ENCODE peak calls at places on chromosomes 16 and 17, in nine cellular contexts. S is activated gamma-delta T cell treated with anti-CD3 and anti-CD28 coated beads, Interleukin-2, amount 50 U/mL, for 16 hours; P is GM12865; U is stimulated activated CD8-positive, alpha-beta memory T cell treated with anti-CD3 and anti-CD28 coated beads, Interleukin-7, amount 100 ng/mL, for 1 hour; A is psoas muscle; V is activated CD4-positive, CD25-positive, alpha-beta regulatory T cell; E is PC-3; F is CD8-positive, alpha-beta T cell; N is cardiac fibroblast. G is an unnamed sample.

GRCh38 chr16:48811478-48811877 is 201.5 kb upstream of the N4BP1 start:
- DNase-seq in S (no peak), P (no peak), U (no peak), A (no peak), V (no peak), E (no peak), F (no peak), N (no peak), G (no peak)

GRCh38 chr17:19304209-19304608 is 58.3 kb downstream of the B9D1 start:
- DNase-seq in S (no peak), P (peak), U (no peak), A (peak), V (no peak), E (peak), F (no peak), N (peak), G (no peak)

GRCh38 chr17:44907696-44908470 is 7.4 kb downstream of the GFAP start:
- DNase-seq in S (no peak), P (no peak), U (no peak), A (no peak), V (no peak), E (no peak), F (no peak), N (no peak), G (no peak)

GRCh38 chr17:51118330-51119195 is 2.1 kb downstream of the SPAG9 start:
- DNase-seq in S (no peak), P (peak), U (no peak), A (peak), V (no peak), E (peak), F (no peak), N (no peak), G (no peak)

GRCh38 chr16:2471016-2471652 is at the start of gene NTN3:
- DNase-seq in S (no peak), P (no peak), U (no peak), A (no peak), V (no peak), E (peak), F (no peak), N (no peak), G (no peak)

GRCh38 chr16:49557070-49557446 is 183.5 kb downstream of the C16orf78 start:
- DNase-seq in S (no peak), P (no peak), U (no peak), A (no peak), V (no peak), E (no peak), F (no peak), N (no peak), G (no peak)

GRCh38 chr17:888998-889401 is 90.6 kb downstream of the NXN start:
- DNase-seq in S (no peak), P (peak), U (no peak), A (no peak), V (no peak), E (no peak), F (no peak), N (no peak), G (no peak)

GRCh38 chr16:10883004-10883403 is 6.0 kb downstream of the CIITA start:
- DNase-seq in S (no peak), P (no peak), U (no peak), A (no peak), V (no peak), E (peak), F (no peak), N (no peak), G (no peak)

GRCh38 chr17:38982858-38983746 is 15.9 kb upstream of the FBXO47 start:
- DNase-seq in S (peak), P (peak), U (no peak), A (no peak), V (no peak), E (peak), F (peak), N (peak), G (peak)

GRCh38 chr17:32445976-32446375 is 1.7 kb downstream of the PSMD11 start:
- DNase-seq in S (no peak), P (peak), U (no peak), A (no peak), V (no peak), E (peak), F (no peak), N (peak), G (no peak)

GRCh38 chr17:50686494-50687199 is 21.1 kb downstream of the ANKRD40 start:
- DNase-seq in S (no peak), P (no peak), U (no peak), A (peak), V (no peak), E (peak), F (no peak), N (peak), G (no peak)

GRCh38 chr16:4694664-4695451 is 1.5 kb downstream of the NUDT16L1 start:
- DNase-seq in S (no peak), P (no peak), U (no peak), A (peak), V (no peak), E (no peak), F (no peak), N (no peak), G (no peak)

GRCh38 chr16:83720213-83720612 is 87.6 kb upstream of the HSBP1 start:
- DNase-seq in S (no peak), P (no peak), U (no peak), A (no peak), V (no peak), E (no peak), F (no peak), N (no peak), G (no peak)

GRCh38 chr16:477758-478157 is 49.8 kb upstream of the CAPN15 start:
- DNase-seq in S (no peak), P (peak), U (no peak), A (peak), V (no peak), E (peak), F (no peak), N (no peak), G (no peak)

GRCh38 chr16:57873218-57873617 is 70.9 kb upstream of the KIFC3 start:
- DNase-seq in S (no peak), P (no peak), U (no peak), A (no peak), V (no peak), E (no peak), F (no peak), N (no peak), G (no peak)

GRCh38 chr17:82383411-82383810 is 11.8 kb downstream of the UTS2R start:
- DNase-seq in S (no peak), P (no peak), U (no peak), A (no peak), V (no peak), E (no peak), F (no peak), N (no peak), G (no peak)

GRCh38 chr17:5823219-5823618 is 238.9 kb upstream of the NLRP1 start:
- DNase-seq in S (no peak), P (no peak), U (no peak), A (no peak), V (no peak), E (peak), F (no peak), N (no peak), G (no peak)

GRCh38 chr17:12342161-12342560 is 321.5 kb downstream of the MAP2K4 start:
- DNase-seq in S (no peak), P (no peak), U (no peak), A (no peak), V (no peak), E (no peak), F (no peak), N (no peak), G (no peak)

GRCh38 chr17:6815775-6816174 is 15.8 kb downstream of the TEKT1 start:
- DNase-seq in S (no peak), P (no peak), U (no peak), A (peak), V (no peak), E (peak), F (no peak), N (no peak), G (no peak)

GRCh38 chr17:49843774-49844350 is 4.0 kb downstream of the TAC4 start:
- DNase-seq in S (no peak), P (peak), U (no peak), A (no peak), V (no peak), E (peak), F (no peak), N (peak), G (no peak)

GRCh38 chr16:18839555-18839954 is 38.2 kb upstream of the ARL6IP1 start:
- DNase-seq in S (no peak), P (no peak), U (no peak), A (no peak), V (no peak), E (no peak), F (no peak), N (no peak), G (no peak)

GRCh38 chr16:1545044-1545736 is 11.7 kb downstream of the TMEM204 start:
- DNase-seq in S (no peak), P (peak), U (no peak), A (no peak), V (no peak), E (no peak), F (no peak), N (no peak), G (no peak)

GRCh38 chr16:12027091-12027490 is 50.6 kb downstream of the SNX29 start:
- DNase-seq in S (no peak), P (peak), U (no peak), A (no peak), V (no peak), E (peak), F (peak), N (no peak), G (no peak)

GRCh38 chr17:6677946-6678345 is 26.4 kb downstream of the C17orf100 start:
- DNase-seq in S (no peak), P (no peak), U (no peak), A (no peak), V (no peak), E (no peak), F (no peak), N (no peak), G (no peak)

GRCh38 chr16:57618306-57619132 is 9.9 kb upstream of the ADGRG1 start:
- DNase-seq in S (no peak), P (no peak), U (no peak), A (no peak), V (no peak), E (peak), F (no peak), N (peak), G (no peak)

GRCh38 chr17:43905985-43906852 is 1.1 kb downstream of the MPP2 start:
- DNase-seq in S (peak), P (no peak), U (no peak), A (peak), V (peak), E (no peak), F (peak), N (peak), G (peak)

GRCh38 chr17:81999587-81999974 is 22.2 kb downstream of the ASPSCR1 start:
- DNase-seq in S (no peak), P (no peak), U (no peak), A (no peak), V (no peak), E (no peak), F (no peak), N (no peak), G (no peak)

GRCh38 chr16:57958544-57958943 is 12.4 kb downstream of the CNGB1 start:
- DNase-seq in S (no peak), P (no peak), U (no peak), A (no peak), V (no peak), E (no peak), F (no peak), N (no peak), G (no peak)

GRCh38 chr17:4849011-4849536 is 15.9 kb downstream of the MINK1 start:
- DNase-seq in S (no peak), P (no peak), U (no peak), A (no peak), V (no peak), E (peak), F (no peak), N (no peak), G (no peak)

GRCh38 chr17:83103200-83103937 is 24.0 kb downstream of the METRNL start:
- DNase-seq in S (no peak), P (no peak), U (no peak), A (no peak), V (peak), E (peak), F (no peak), N (no peak), G (no peak)

GRCh38 chr16:67666032-67666537 is 465 bp downstream of the ENKD1 start:
- DNase-seq in S (no peak), P (no peak), U (no peak), A (peak), V (no peak), E (no peak), F (no peak), N (peak), G (no peak)

GRCh38 chr16:47013910-47014309 is 40.4 kb upstream of the DNAJA2 start:
- DNase-seq in S (no peak), P (no peak), U (no peak), A (no peak), V (no peak), E (no peak), F (no peak), N (no peak), G (no peak)

GRCh38 chr16:86800914-86801313 is 222.6 kb downstream of the FOXL1 start:
- DNase-seq in S (no peak), P (no peak), U (no peak), A (no peak), V (no peak), E (no peak), F (no peak), N (no peak), G (no peak)

GRCh38 chr17:2906907-2907306 is 110.7 kb downstream of the RAP1GAP2 start:
- DNase-seq in S (no peak), P (peak), U (no peak), A (no peak), V (no peak), E (no peak), F (no peak), N (no peak), G (no peak)

GRCh38 chr17:57629470-57629869 is 115.6 kb downstream of the CCDC182 start:
- DNase-seq in S (no peak), P (peak), U (no peak), A (no peak), V (no peak), E (no peak), F (no peak), N (no peak), G (no peak)

GRCh38 chr16:73232555-73233422 is 184.9 kb upstream of the ZFHX3 start:
- DNase-seq in S (no peak), P (no peak), U (no peak), A (peak), V (no peak), E (peak), F (no peak), N (peak), G (peak)

GRCh38 chr17:2061441-2061797 is 6.5 kb downstream of the HIC1 start:
- DNase-seq in S (no peak), P (no peak), U (no peak), A (no peak), V (no peak), E (no peak), F (no peak), N (peak), G (no peak)

GRCh38 chr17:80216473-80217456 is 3.4 kb downstream of the SGSH start:
- DNase-seq in S (no peak), P (no peak), U (no peak), A (no peak), V (no peak), E (no peak), F (no peak), N (no peak), G (no peak)

GRCh38 chr17:74437702-74438101 is 5.8 kb downstream of the GPRC5C start:
- DNase-seq in S (no peak), P (no peak), U (no peak), A (no peak), V (no peak), E (no peak), F (no peak), N (peak), G (no peak)